ENCODE peak calls at places on chromosomes 11 and 22, in eight cellular contexts. One of them, this sample, is unnamed.

GRCh38 chr22:19822301-19823117 is 32.2 kb downstream of the GNB1L start:
- DNase-seq in activated naive CD4-positive, alpha-beta T cell treated with Interleukin-2 at 50 U/mL for 16 hours: no peak
- DNase-seq in RCC 7860: no peak
- DNase-seq in LoVo: no peak
- DNase-seq in H9: peak
- DNase-seq in cardiac muscle cell: no peak
- DNase-seq in GM23338: no peak
- DNase-seq in non-pigmented ciliary epithelial cell: no peak
- DNase-seq in this sample: no peak

GRCh38 chr11:64767344-64768299 is 7.8 kb upstream of the PYGM start:
- DNase-seq in H9: peak
- DNase-seq in non-pigmented ciliary epithelial cell: peak
- DNase-seq in cardiac muscle cell: peak
- DNase-seq in RCC 7860: peak
- DNase-seq in LoVo: no peak
- DNase-seq in activated naive CD4-positive, alpha-beta T cell treated with Interleukin-2 at 50 U/mL for 16 hours: peak
- DNase-seq in GM23338: peak
- DNase-seq in this sample: peak

GRCh38 chr22:46049726-46050450 is 72.9 kb upstream of the WNT7B start:
- DNase-seq in LoVo: no peak
- DNase-seq in non-pigmented ciliary epithelial cell: no peak
- DNase-seq in RCC 7860: no peak
- DNase-seq in cardiac muscle cell: no peak
- DNase-seq in activated naive CD4-positive, alpha-beta T cell treated with Interleukin-2 at 50 U/mL for 16 hours: no peak
- DNase-seq in H9: no peak
- DNase-seq in GM23338: no peak
- DNase-seq in this sample: no peak

GRCh38 chr11:134531331-134532135 is 119.5 kb upstream of the B3GAT1 start:
- DNase-seq in RCC 7860: no peak
- DNase-seq in activated naive CD4-positive, alpha-beta T cell treated with Interleukin-2 at 50 U/mL for 16 hours: no peak
- DNase-seq in cardiac muscle cell: no peak
- DNase-seq in non-pigmented ciliary epithelial cell: no peak
- DNase-seq in LoVo: no peak
- DNase-seq in GM23338: no peak
- DNase-seq in H9: peak
- DNase-seq in this sample: no peak

GRCh38 chr22:40215266-40215665 is 37.5 kb downstream of the TNRC6B start:
- DNase-seq in non-pigmented ciliary epithelial cell: no peak
- DNase-seq in activated naive CD4-positive, alpha-beta T cell treated with Interleukin-2 at 50 U/mL for 16 hours: no peak
- DNase-seq in LoVo: no peak
- DNase-seq in cardiac muscle cell: no peak
- DNase-seq in GM23338: no peak
- DNase-seq in H9: peak
- DNase-seq in RCC 7860: no peak
- DNase-seq in this sample: peak

GRCh38 chr22:29842740-29843139 is 4.7 kb upstream of the ASCC2 start:
- DNase-seq in H9: no peak
- DNase-seq in cardiac muscle cell: peak
- DNase-seq in LoVo: peak
- DNase-seq in non-pigmented ciliary epithelial cell: peak
- DNase-seq in GM23338: no peak
- DNase-seq in RCC 7860: peak
- DNase-seq in activated naive CD4-positive, alpha-beta T cell treated with Interleukin-2 at 50 U/mL for 16 hours: no peak
- DNase-seq in this sample: no peak

GRCh38 chr22:20567371-20567847 is 60.0 kb downstream of the MED15 start:
- DNase-seq in GM23338: no peak
- DNase-seq in cardiac muscle cell: no peak
- DNase-seq in non-pigmented ciliary epithelial cell: no peak
- DNase-seq in RCC 7860: peak
- DNase-seq in H9: no peak
- DNase-seq in LoVo: no peak
- DNase-seq in activated naive CD4-positive, alpha-beta T cell treated with Interleukin-2 at 50 U/mL for 16 hours: no peak
- DNase-seq in this sample: no peak

GRCh38 chr11:46294365-46295309 is 17.2 kb downstream of the CREB3L1 start:
- DNase-seq in activated naive CD4-positive, alpha-beta T cell treated with Interleukin-2 at 50 U/mL for 16 hours: no peak
- DNase-seq in cardiac muscle cell: peak
- DNase-seq in LoVo: no peak
- DNase-seq in GM23338: peak
- DNase-seq in RCC 7860: peak
- DNase-seq in non-pigmented ciliary epithelial cell: peak
- DNase-seq in H9: peak
- DNase-seq in this sample: no peak

GRCh38 chr11:65077466-65077865 is 6.4 kb downstream of the CDCA5 start:
- DNase-seq in activated naive CD4-positive, alpha-beta T cell treated with Interleukin-2 at 50 U/mL for 16 hours: no peak
- DNase-seq in GM23338: no peak
- DNase-seq in cardiac muscle cell: no peak
- DNase-seq in RCC 7860: no peak
- DNase-seq in non-pigmented ciliary epithelial cell: no peak
- DNase-seq in LoVo: no peak
- DNase-seq in H9: no peak
- DNase-seq in this sample: peak

GRCh38 chr22:32473388-32473952 is 1.1 kb upstream of the FBXO7 start:
- DNase-seq in LoVo: peak
- DNase-seq in RCC 7860: peak
- DNase-seq in GM23338: peak
- DNase-seq in non-pigmented ciliary epithelial cell: no peak
- DNase-seq in activated naive CD4-positive, alpha-beta T cell treated with Interleukin-2 at 50 U/mL for 16 hours: peak
- DNase-seq in cardiac muscle cell: peak
- DNase-seq in H9: no peak
- DNase-seq in this sample: peak

GRCh38 chr11:1631066-1631568 is 1.5 kb downstream of the KRTAP5-5 start:
- DNase-seq in RCC 7860: no peak
- DNase-seq in H9: no peak
- DNase-seq in non-pigmented ciliary epithelial cell: no peak
- DNase-seq in cardiac muscle cell: no peak
- DNase-seq in activated naive CD4-positive, alpha-beta T cell treated with Interleukin-2 at 50 U/mL for 16 hours: no peak
- DNase-seq in LoVo: no peak
- DNase-seq in GM23338: no peak
- DNase-seq in this sample: no peak

GRCh38 chr11:81644239-81644840 is 1089.3 kb downstream of the FAM181B start:
- DNase-seq in non-pigmented ciliary epithelial cell: no peak
- DNase-seq in RCC 7860: peak
- DNase-seq in H9: peak
- DNase-seq in GM23338: peak
- DNase-seq in cardiac muscle cell: peak
- DNase-seq in activated naive CD4-positive, alpha-beta T cell treated with Interleukin-2 at 50 U/mL for 16 hours: peak
- DNase-seq in LoVo: peak
- DNase-seq in this sample: no peak

GRCh38 chr11:121965330-121965729 is 150.7 kb downstream of the BLID start:
- DNase-seq in activated naive CD4-positive, alpha-beta T cell treated with Interleukin-2 at 50 U/mL for 16 hours: no peak
- DNase-seq in RCC 7860: no peak
- DNase-seq in cardiac muscle cell: peak
- DNase-seq in GM23338: no peak
- DNase-seq in LoVo: no peak
- DNase-seq in H9: no peak
- DNase-seq in non-pigmented ciliary epithelial cell: peak
- DNase-seq in this sample: no peak

GRCh38 chr11:47552086-47552580 is 799 bp downstream of the CELF1 start:
- DNase-seq in GM23338: peak
- DNase-seq in cardiac muscle cell: peak
- DNase-seq in RCC 7860: peak
- DNase-seq in non-pigmented ciliary epithelial cell: no peak
- DNase-seq in activated naive CD4-positive, alpha-beta T cell treated with Interleukin-2 at 50 U/mL for 16 hours: no peak
- DNase-seq in LoVo: peak
- DNase-seq in H9: peak
- DNase-seq in this sample: no peak

GRCh38 chr22:42408815-42409529 is 23.2 kb downstream of the NFAM1 start:
- DNase-seq in LoVo: no peak
- DNase-seq in GM23338: no peak
- DNase-seq in non-pigmented ciliary epithelial cell: no peak
- DNase-seq in activated naive CD4-positive, alpha-beta T cell treated with Interleukin-2 at 50 U/mL for 16 hours: no peak
- DNase-seq in cardiac muscle cell: no peak
- DNase-seq in RCC 7860: no peak
- DNase-seq in H9: no peak
- DNase-seq in this sample: no peak

GRCh38 chr11:1546536-1547466 is 25.3 kb downstream of the DUSP8 start:
- DNase-seq in non-pigmented ciliary epithelial cell: no peak
- DNase-seq in activated naive CD4-positive, alpha-beta T cell treated with Interleukin-2 at 50 U/mL for 16 hours: peak
- DNase-seq in cardiac muscle cell: peak
- DNase-seq in LoVo: peak
- DNase-seq in GM23338: peak
- DNase-seq in RCC 7860: no peak
- DNase-seq in H9: peak
- DNase-seq in this sample: no peak

GRCh38 chr11:102553835-102554282 is 23.3 kb upstream of the MMP7 start:
- DNase-seq in cardiac muscle cell: no peak
- DNase-seq in H9: no peak
- DNase-seq in GM23338: no peak
- DNase-seq in LoVo: peak
- DNase-seq in RCC 7860: no peak
- DNase-seq in activated naive CD4-positive, alpha-beta T cell treated with Interleukin-2 at 50 U/mL for 16 hours: no peak
- DNase-seq in non-pigmented ciliary epithelial cell: no peak
- DNase-seq in this sample: no peak

GRCh38 chr22:39309364-39309861 is 10.0 kb downstream of the RPL3 start:
- DNase-seq in activated naive CD4-positive, alpha-beta T cell treated with Interleukin-2 at 50 U/mL for 16 hours: no peak
- DNase-seq in non-pigmented ciliary epithelial cell: no peak
- DNase-seq in GM23338: peak
- DNase-seq in H9: peak
- DNase-seq in RCC 7860: peak
- DNase-seq in LoVo: peak
- DNase-seq in cardiac muscle cell: no peak
- DNase-seq in this sample: no peak

GRCh38 chr22:19524170-19525115 is at the start of gene CLDN5:
- DNase-seq in cardiac muscle cell: peak
- DNase-seq in non-pigmented ciliary epithelial cell: no peak
- DNase-seq in RCC 7860: no peak
- DNase-seq in LoVo: no peak
- DNase-seq in activated naive CD4-positive, alpha-beta T cell treated with Interleukin-2 at 50 U/mL for 16 hours: no peak
- DNase-seq in GM23338: peak
- DNase-seq in H9: peak
- DNase-seq in this sample: peak

GRCh38 chr11:108718466-108718865 is 53.6 kb downstream of the DDX10 start:
- DNase-seq in H9: no peak
- DNase-seq in LoVo: no peak
- DNase-seq in non-pigmented ciliary epithelial cell: no peak
- DNase-seq in activated naive CD4-positive, alpha-beta T cell treated with Interleukin-2 at 50 U/mL for 16 hours: no peak
- DNase-seq in GM23338: no peak
- DNase-seq in cardiac muscle cell: no peak
- DNase-seq in RCC 7860: no peak
- DNase-seq in this sample: peak

GRCh38 chr11:79055866-79056632 is 384.8 kb downstream of the TENM4 start:
- DNase-seq in H9: no peak
- DNase-seq in RCC 7860: no peak
- DNase-seq in LoVo: no peak
- DNase-seq in GM23338: peak
- DNase-seq in activated naive CD4-positive, alpha-beta T cell treated with Interleukin-2 at 50 U/mL for 16 hours: no peak
- DNase-seq in non-pigmented ciliary epithelial cell: peak
- DNase-seq in cardiac muscle cell: peak
- DNase-seq in this sample: no peak

GRCh38 chr11:17013548-17014320 is 480 bp downstream of the PLEKHA7 start:
- DNase-seq in GM23338: peak
- DNase-seq in non-pigmented ciliary epithelial cell: no peak
- DNase-seq in RCC 7860: no peak
- DNase-seq in cardiac muscle cell: no peak
- DNase-seq in activated naive CD4-positive, alpha-beta T cell treated with Interleukin-2 at 50 U/mL for 16 hours: peak
- DNase-seq in H9: peak
- DNase-seq in LoVo: peak
- DNase-seq in this sample: no peak

GRCh38 chr11:68214173-68215086 is 1.3 kb upstream of the KMT5B start:
- DNase-seq in GM23338: peak
- DNase-seq in RCC 7860: no peak
- DNase-seq in LoVo: no peak
- DNase-seq in activated naive CD4-positive, alpha-beta T cell treated with Interleukin-2 at 50 U/mL for 16 hours: no peak
- DNase-seq in non-pigmented ciliary epithelial cell: no peak
- DNase-seq in cardiac muscle cell: no peak
- DNase-seq in H9: peak
- DNase-seq in this sample: peak